ENCODE peak calls at places on chromosomes 12 and 14, in four cellular contexts. S is stimulated activated CD8-positive, alpha-beta memory T cell treated with anti-CD3 and anti-CD28 coated beads, Interleukin-2, amount 100 ng/mL, for 48 hours; M is activated T-helper 1 cell treated with anti-CD3 and anti-CD28 coated beads, Interleukin-2, amount 50 U/mL, for 16 hours; Z is activated CD8-positive, alpha-beta memory T cell treated with anti-CD3 and anti-CD28 coated beads for 4 hours. D is an unnamed sample.

GRCh38 chr12:10101042-10101579 is 2.3 kb upstream of the CLEC1A start:
- DNase-seq in M (no peak), Z (no peak), S (no peak), D (no peak)

GRCh38 chr12:16006752-16007151 is 95.6 kb downstream of the DERA start:
- DNase-seq in M (no peak), S (no peak), Z (no peak), D (no peak)

GRCh38 chr14:69424139-69424923 is 25.8 kb downstream of the SLC39A9 start:
- DNase-seq in Z (no peak), M (no peak), S (no peak), D (no peak)

GRCh38 chr12:84738481-84738972 is 174.1 kb downstream of the SLC6A15 start:
- DNase-seq in Z (no peak), M (no peak), S (no peak), D (no peak)

GRCh38 chr12:29882771-29883315 is 99.1 kb upstream of the TMTC1 start:
- DNase-seq in M (no peak), Z (no peak), S (no peak), D (no peak)

GRCh38 chr12:54304187-54304810 is 3.5 kb upstream of the NFE2 start:
- DNase-seq in M (no peak), Z (no peak), S (no peak), D (no peak)

GRCh38 chr12:122028165-122028591 is 6.5 kb downstream of the BCL7A start:
- DNase-seq in Z (no peak), S (no peak), M (no peak), D (no peak)

GRCh38 chr14:32372154-32372553 is 43.1 kb downstream of the AKAP6 start:
- DNase-seq in S (no peak), M (no peak), Z (no peak), D (no peak)

GRCh38 chr12:46110220-46110700 is 119.9 kb upstream of the SCAF11 start:
- DNase-seq in S (no peak), Z (no peak), M (no peak), D (no peak)

GRCh38 chr12:56017181-56017580 is 3.7 kb upstream of the IKZF4 start:
- DNase-seq in Z (no peak), S (no peak), M (no peak), D (no peak)

GRCh38 chr14:93343797-93344196 is 3.2 kb upstream of the COX8C start:
- DNase-seq in Z (no peak), M (no peak), S (no peak), D (no peak)

GRCh38 chr12:2963760-2964292 is 4.6 kb downstream of the TEAD4 start:
- DNase-seq in M (no peak), Z (no peak), S (no peak), D (no peak)

GRCh38 chr12:16076553-16076952 is 165.4 kb downstream of the DERA start:
- DNase-seq in Z (no peak), S (no peak), M (no peak), D (no peak)

GRCh38 chr14:78291958-78292357 is 121.8 kb downstream of the NRXN3 start:
- DNase-seq in M (no peak), S (no peak), Z (no peak), D (no peak)

GRCh38 chr14:105389976-105390848 is 8.1 kb upstream of the TEX22 start:
- DNase-seq in M (no peak), Z (no peak), S (no peak), D (no peak)

GRCh38 chr12:102833687-102834435 is 83.2 kb downstream of the PAH start:
- DNase-seq in S (no peak), Z (no peak), M (no peak), D (no peak)

GRCh38 chr14:61454545-61454944 is 133.2 kb downstream of the PRKCH start:
- DNase-seq in M (no peak), S (no peak), Z (no peak), D (no peak)

GRCh38 chr12:102766961-102767360 is 150.1 kb downstream of the PAH start:
- DNase-seq in S (no peak), Z (no peak), M (no peak), D (no peak)

GRCh38 chr12:1890810-1891209 is 27.6 kb downstream of the CACNA2D4 start:
- DNase-seq in Z (no peak), M (no peak), S (no peak), D (no peak)

GRCh38 chr12:90995041-90995440 is 9.7 kb downstream of the EPYC start:
- DNase-seq in M (no peak), S (no peak), Z (no peak), D (no peak)

GRCh38 chr12:57609091-57609780 is 2.0 kb upstream of the ARHGEF25 start:
- DNase-seq in Z (no peak), S (no peak), M (no peak), D (no peak)

GRCh38 chr14:53714495-53715389 is 241.9 kb downstream of the BMP4 start:
- DNase-seq in Z (no peak), M (no peak), S (no peak), D (no peak)

GRCh38 chr12:25438638-25439037 is 114.4 kb downstream of the LMNTD1 start:
- DNase-seq in M (no peak), Z (no peak), S (no peak), D (no peak)

GRCh38 chr12:2177003-2177402 is 124.2 kb downstream of the CACNA1C start:
- DNase-seq in M (no peak), Z (no peak), S (no peak), D (no peak)

GRCh38 chr12:4911316-4911994 is 1.8 kb downstream of the KCNA1 start:
- DNase-seq in S (no peak), M (no peak), Z (no peak), D (no peak)

GRCh38 chr14:81516941-81517797 is 16.5 kb downstream of the SEL1L start:
- DNase-seq in Z (no peak), M (no peak), S (no peak), D (no peak)

GRCh38 chr14:97931273-97931672 is 1134.1 kb downstream of the VRK1 start:
- DNase-seq in M (no peak), Z (no peak), S (no peak), D (no peak)

GRCh38 chr12:116939734-116940133 is 29.0 kb downstream of the FBXW8 start:
- DNase-seq in S (no peak), Z (no peak), M (no peak), D (no peak)

GRCh38 chr14:20469890-20470858 is 968 bp downstream of the PNP start:
- DNase-seq in S (peak; percentile 33), Z (peak; percentile 38), M (peak; percentile 23), D (peak; percentile 33)

GRCh38 chr12:26239508-26240328 is 44.3 kb downstream of the SSPN start:
- DNase-seq in S (no peak), Z (no peak), M (no peak), D (no peak)

GRCh38 chr12:49017764-49018281 is 753 bp downstream of the PRKAG1 start:
- DNase-seq in S (peak; percentile 44), M (no peak), Z (no peak), D (no peak)

GRCh38 chr14:101889366-101889765 is 75.0 kb upstream of the DYNC1H1 start:
- DNase-seq in M (no peak), S (no peak), Z (no peak), D (no peak)